ENCODE peak calls at places on chromosomes 7 and 10, in ten cellular contexts. S is upper lobe of left lung, M is stomach, Y is transverse colon, B is H1, Q is prostate gland, Z is K562, X is GM12878, N is HCT116, E is suprapubic skin. R is an unnamed sample.

GRCh38 chr7:112283382-112283910 is 77.0 kb downstream of the ZNF277 start:
- DNase-seq in S (no peak), M (no peak), Y (no peak), B (no peak), Q (no peak), Z (no peak), X (no peak), N (no peak), E (no peak), R (no peak)

GRCh38 chr10:36671607-36672006 is 453.8 kb upstream of the ANKRD30A start:
- DNase-seq in S (no peak), M (no peak), Y (no peak), B (no peak), Q (no peak), Z (no peak), X (no peak), N (no peak), E (no peak), R (no peak)

GRCh38 chr7:76057813-76058145 is 9.9 kb downstream of the MDH2 start:
- DNase-seq in S (no peak), M (peak; percentile 57), Y (no peak), B (no peak), Q (no peak), Z (no peak), X (no peak), N (no peak), E (no peak), R (peak; percentile 83)

GRCh38 chr7:42237891-42238531 is 1.0 kb upstream of the GLI3 start:
- DNase-seq in S (peak; percentile 51), M (no peak), Y (peak; percentile 49), B (no peak), Q (peak; percentile 53), Z (peak; percentile 18), X (no peak), N (no peak), E (peak; percentile 89), R (no peak)

GRCh38 chr7:38215734-38216670 is 38.0 kb downstream of the STARD3NL start:
- DNase-seq in S (peak; percentile 93), M (peak; percentile 74), Y (peak; percentile 85), B (peak; percentile 47), Q (peak; percentile 82), Z (peak; percentile 86), X (peak; percentile 36), N (peak; percentile 31), E (peak; percentile 82), R (peak; percentile 92)

GRCh38 chr7:155169081-155169480 is 99.0 kb downstream of the HTR5A start:
- DNase-seq in S (no peak), M (no peak), Y (no peak), B (no peak), Q (no peak), Z (no peak), X (no peak), N (no peak), E (no peak), R (no peak)

GRCh38 chr10:93475871-93476270 is 6.3 kb downstream of the MYOF start:
- DNase-seq in S (no peak), M (no peak), Y (peak; percentile 50), B (no peak), Q (no peak), Z (no peak), X (no peak), N (peak; percentile 97), E (no peak), R (no peak)

GRCh38 chr10:96610817-96611216 is 24.0 kb upstream of the TM9SF3 start:
- DNase-seq in S (no peak), M (peak; percentile 72), Y (peak; percentile 76), B (no peak), Q (no peak), Z (no peak), X (no peak), N (no peak), E (no peak), R (no peak)

GRCh38 chr10:110725809-110726641 is 81.9 kb downstream of the RBM20 start:
- DNase-seq in S (no peak), M (no peak), Y (no peak), B (no peak), Q (no peak), Z (no peak), X (no peak), N (no peak), E (no peak), R (no peak)

GRCh38 chr7:82319674-82320118 is 123.9 kb downstream of the CACNA2D1 start:
- DNase-seq in S (no peak), M (peak; percentile 70), Y (peak; percentile 30), B (no peak), Q (peak; percentile 71), Z (no peak), X (no peak), N (no peak), E (no peak), R (no peak)

GRCh38 chr10:71389768-71390434 is 6.8 kb upstream of the CDH23 start:
- DNase-seq in S (no peak), M (no peak), Y (no peak), B (no peak), Q (no peak), Z (no peak), X (no peak), N (no peak), E (no peak), R (no peak)

GRCh38 chr10:71391701-71392100 is 5.0 kb upstream of the CDH23 start:
- DNase-seq in S (no peak), M (no peak), Y (no peak), B (no peak), Q (no peak), Z (no peak), X (no peak), N (no peak), E (peak; percentile 23), R (no peak)

GRCh38 chr10:71388736-71389310 is 7.9 kb upstream of the CDH23 start:
- DNase-seq in S (no peak), M (no peak), Y (no peak), B (no peak), Q (no peak), Z (no peak), X (no peak), N (no peak), E (no peak), R (no peak)

GRCh38 chr10:71390921-71391690 is 5.6 kb upstream of the CDH23 start:
- DNase-seq in S (peak; percentile 12), M (no peak), Y (no peak), B (no peak), Q (no peak), Z (no peak), X (no peak), N (no peak), E (peak; percentile 50), R (peak; percentile 23)

DNA sequence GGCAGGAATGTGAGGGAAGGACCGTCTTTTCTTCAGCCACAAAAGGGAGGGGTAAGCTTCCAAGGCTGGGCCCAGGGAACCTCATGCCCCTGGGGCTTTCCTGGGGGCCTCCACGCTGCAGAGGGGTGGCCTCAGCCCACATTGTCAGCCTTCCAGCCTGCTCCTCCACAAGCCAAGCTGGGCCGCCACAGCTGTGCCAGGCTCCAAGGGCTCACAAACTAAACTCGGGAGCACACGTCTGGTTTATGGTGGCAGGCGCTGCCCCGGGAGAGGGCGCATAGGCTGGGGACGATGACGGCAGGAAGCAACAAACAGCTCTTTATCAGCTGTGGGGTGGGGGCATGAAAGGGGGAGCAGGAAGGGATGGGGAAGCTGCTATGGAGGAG is 6.3 kb upstream of the CDH23 start:
- DNase-seq in S (no peak), M (no peak), Y (no peak), B (no peak), Q (no peak), Z (no peak), X (no peak), N (no peak), E (no peak), R (no peak)
- TF ChIP-seq POLR2AphosphoS5 in S (no peak), M (no peak), Y (no peak), B (no peak), Q (no peak), Z (no peak), X (no peak), N (no peak), E (no peak), R (no peak)

GRCh38 chr10:11285171-11285570 is 267.5 kb downstream of the CELF2 start:
- DNase-seq in S (no peak), M (no peak), Y (no peak), B (no peak), Q (no peak), Z (peak; percentile 13), X (no peak), N (no peak), E (no peak), R (no peak)
- H3K36me3 ChIP-seq in S (peaks cover 39% of the 10 kb centered on the region), M (peaks cover 48% of the 10 kb centered on the region), Y (no peaks in the 10 kb centered on the region), B (no peaks in the 10 kb centered on the region), Q (no peaks in the 10 kb centered on the region), Z (no peaks in the 10 kb centered on the region), X (peaks cover 59% of the 10 kb centered on the region), N (no peaks in the 10 kb centered on the region), E (peaks cover 29% of the 10 kb centered on the region), R (peaks cover 83% of the 10 kb centered on the region)

DNA sequence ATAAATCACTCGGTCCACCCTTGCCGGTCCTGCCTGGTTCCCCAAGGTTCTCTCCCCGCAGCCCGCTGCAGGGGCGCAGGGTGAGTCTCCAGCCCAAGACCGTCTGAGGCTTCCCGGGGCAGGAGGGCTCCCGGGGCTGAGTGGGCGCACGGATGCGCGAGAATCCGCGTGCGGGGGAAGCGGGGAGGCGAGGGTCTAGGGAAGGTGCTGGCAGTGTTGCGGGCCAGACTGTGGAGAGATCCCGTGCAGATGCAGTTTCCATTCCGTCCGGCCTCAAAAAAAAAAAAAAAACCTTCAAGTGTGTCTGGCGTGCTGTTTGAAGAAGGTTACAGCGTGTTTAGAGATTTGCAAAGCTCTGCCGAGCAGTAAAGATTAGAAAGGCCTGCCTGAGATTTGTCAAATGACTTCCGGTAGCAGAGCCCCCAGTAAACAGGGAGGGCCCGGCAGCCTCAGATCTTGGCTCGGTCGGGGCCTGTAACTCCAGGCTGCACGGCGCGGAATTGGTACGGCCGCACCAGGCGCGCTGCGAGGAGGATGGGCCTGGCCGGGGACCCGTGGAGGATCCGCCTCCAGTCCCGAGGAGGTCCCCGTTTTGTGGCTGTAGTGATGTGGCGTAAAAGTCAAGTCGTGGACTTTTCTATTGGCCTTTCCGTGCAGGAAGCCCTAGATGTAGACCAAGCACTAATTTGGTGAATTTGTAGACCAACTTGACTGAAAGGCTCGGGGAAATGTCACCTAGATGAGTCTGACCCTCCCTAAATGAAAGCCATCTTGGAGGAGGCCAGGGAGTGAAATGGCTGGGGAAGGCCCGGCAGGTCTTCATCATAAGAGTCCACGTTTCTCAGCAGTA is 293.2 kb upstream of the NFE2L3 start:
- DNase-seq in S (no peak), M (no peak), Y (peak; percentile 49), B (no peak), Q (no peak), Z (no peak), X (no peak), N (no peak), E (no peak), R (no peak)
- H3K9me3 ChIP-seq in S (peaks cover 8% of the 10 kb centered on the region), M (peaks cover 49% of the 10 kb centered on the region), Y (no peaks in the 10 kb centered on the region), B (no peaks in the 10 kb centered on the region), Q (no peaks in the 10 kb centered on the region), Z (no peaks in the 10 kb centered on the region), X (peaks cover 25% of the 10 kb centered on the region), N (no peaks in the 10 kb centered on the region), E (no peaks in the 10 kb centered on the region), R (no peaks in the 10 kb centered on the region)

GRCh38 chr7:51521054-51521453 is 204.4 kb upstream of the COBL start:
- DNase-seq in S (no peak), M (no peak), Y (no peak), B (no peak), Q (no peak), Z (no peak), X (no peak), N (no peak), E (no peak), R (no peak)

DNA sequence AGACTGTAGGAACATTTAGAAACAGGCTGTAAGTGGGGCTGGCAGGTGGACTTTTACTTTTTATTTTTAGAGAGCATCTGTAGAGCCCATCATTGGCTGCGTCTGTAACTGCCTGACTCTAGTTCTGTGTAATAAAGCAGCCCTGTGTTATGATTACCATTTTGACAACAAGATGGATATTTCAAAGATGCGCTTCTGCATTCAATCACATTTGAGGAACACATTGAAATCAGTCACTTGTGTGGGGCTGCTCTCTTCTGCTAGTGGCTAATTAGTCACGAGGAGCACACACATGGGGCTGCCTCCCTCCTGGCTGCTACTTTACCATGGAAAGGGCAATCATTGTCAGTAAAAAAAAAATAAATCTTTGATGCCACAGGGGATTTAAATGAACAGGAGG is 205.0 kb upstream of the COBL start:
- DNase-seq in S (no peak), M (no peak), Y (no peak), B (no peak), Q (no peak), Z (no peak), X (no peak), N (no peak), E (no peak), R (no peak)
- TF ChIP-seq POLR2AphosphoS5 in S (no peak), M (no peak), Y (no peak), B (no peak), Q (no peak), Z (no peak), X (no peak), N (no peak), E (no peak), R (no peak)